ENCODE peak calls at places on chromosomes 3 and 15, in ten cellular contexts. One of them, this sample, is unnamed.

GRCh38 chr3:15758297-15758696 is 39.5 kb downstream of the ANKRD28 start:
- DNase-seq in activated CD4-positive, CD25-positive, alpha-beta regulatory T cell treated with anti-CD3 and anti-CD28 coated beads, Interleukin-2, amount 50 U/mL, for 16 hours: no peak
- DNase-seq in foreskin fibroblast: no peak
- DNase-seq in CD4-positive, CD25-positive, alpha-beta regulatory T cell: no peak
- DNase-seq in GOT3: no peak
- DNase-seq in EL: no peak
- DNase-seq in sciatic nerve: no peak
- DNase-seq in K562: no peak
- DNase-seq in neural crest cell: no peak
- DNase-seq in IMR-90: no peak
- DNase-seq in this sample: no peak

GRCh38 chr3:183178833-183179549 is 16.5 kb upstream of the LAMP3 start:
- DNase-seq in activated CD4-positive, CD25-positive, alpha-beta regulatory T cell treated with anti-CD3 and anti-CD28 coated beads, Interleukin-2, amount 50 U/mL, for 16 hours: no peak
- DNase-seq in foreskin fibroblast: peak
- DNase-seq in CD4-positive, CD25-positive, alpha-beta regulatory T cell: peak
- DNase-seq in GOT3: peak
- DNase-seq in EL: peak
- DNase-seq in sciatic nerve: peak
- DNase-seq in K562: peak
- DNase-seq in neural crest cell: peak
- DNase-seq in IMR-90: no peak
- DNase-seq in this sample: peak

GRCh38 chr15:64982472-64982871 is 7.2 kb downstream of the SPG21 start:
- DNase-seq in activated CD4-positive, CD25-positive, alpha-beta regulatory T cell treated with anti-CD3 and anti-CD28 coated beads, Interleukin-2, amount 50 U/mL, for 16 hours: no peak
- DNase-seq in foreskin fibroblast: peak
- DNase-seq in CD4-positive, CD25-positive, alpha-beta regulatory T cell: no peak
- DNase-seq in GOT3: no peak
- DNase-seq in EL: peak
- DNase-seq in sciatic nerve: no peak
- DNase-seq in K562: no peak
- DNase-seq in neural crest cell: no peak
- DNase-seq in IMR-90: peak
- DNase-seq in this sample: no peak

GRCh38 chr3:50327129-50327528 is 894 bp downstream of the TUSC2 start:
- DNase-seq in activated CD4-positive, CD25-positive, alpha-beta regulatory T cell treated with anti-CD3 and anti-CD28 coated beads, Interleukin-2, amount 50 U/mL, for 16 hours: no peak
- DNase-seq in foreskin fibroblast: no peak
- DNase-seq in CD4-positive, CD25-positive, alpha-beta regulatory T cell: no peak
- DNase-seq in GOT3: no peak
- DNase-seq in EL: no peak
- DNase-seq in sciatic nerve: no peak
- DNase-seq in K562: no peak
- DNase-seq in neural crest cell: no peak
- DNase-seq in IMR-90: no peak
- DNase-seq in this sample: no peak

GRCh38 chr3:171306631-171307030 is 153.6 kb downstream of the TNIK start:
- DNase-seq in activated CD4-positive, CD25-positive, alpha-beta regulatory T cell treated with anti-CD3 and anti-CD28 coated beads, Interleukin-2, amount 50 U/mL, for 16 hours: no peak
- DNase-seq in foreskin fibroblast: peak
- DNase-seq in CD4-positive, CD25-positive, alpha-beta regulatory T cell: no peak
- DNase-seq in GOT3: peak
- DNase-seq in EL: peak
- DNase-seq in sciatic nerve: peak
- DNase-seq in K562: no peak
- DNase-seq in neural crest cell: no peak
- DNase-seq in IMR-90: peak
- DNase-seq in this sample: peak

GRCh38 chr15:85672338-85673097 is 122.2 kb downstream of the KLHL25 start:
- DNase-seq in activated CD4-positive, CD25-positive, alpha-beta regulatory T cell treated with anti-CD3 and anti-CD28 coated beads, Interleukin-2, amount 50 U/mL, for 16 hours: no peak
- DNase-seq in foreskin fibroblast: peak
- DNase-seq in CD4-positive, CD25-positive, alpha-beta regulatory T cell: no peak
- DNase-seq in GOT3: no peak
- DNase-seq in EL: peak
- DNase-seq in sciatic nerve: no peak
- DNase-seq in K562: no peak
- DNase-seq in neural crest cell: no peak
- DNase-seq in IMR-90: peak
- DNase-seq in this sample: peak

GRCh38 chr3:187062526-187063177 is 76.6 kb downstream of the RPL39L start:
- DNase-seq in activated CD4-positive, CD25-positive, alpha-beta regulatory T cell treated with anti-CD3 and anti-CD28 coated beads, Interleukin-2, amount 50 U/mL, for 16 hours: no peak
- DNase-seq in foreskin fibroblast: peak
- DNase-seq in CD4-positive, CD25-positive, alpha-beta regulatory T cell: no peak
- DNase-seq in GOT3: no peak
- DNase-seq in EL: peak
- DNase-seq in sciatic nerve: no peak
- DNase-seq in K562: no peak
- DNase-seq in neural crest cell: no peak
- DNase-seq in IMR-90: peak
- DNase-seq in this sample: peak

GRCh38 chr3:30597131-30597768 is 9.2 kb upstream of the TGFBR2 start:
- DNase-seq in activated CD4-positive, CD25-positive, alpha-beta regulatory T cell treated with anti-CD3 and anti-CD28 coated beads, Interleukin-2, amount 50 U/mL, for 16 hours: no peak
- DNase-seq in foreskin fibroblast: peak
- DNase-seq in CD4-positive, CD25-positive, alpha-beta regulatory T cell: no peak
- DNase-seq in GOT3: no peak
- DNase-seq in EL: peak
- DNase-seq in sciatic nerve: no peak
- DNase-seq in K562: no peak
- DNase-seq in neural crest cell: no peak
- DNase-seq in IMR-90: peak
- DNase-seq in this sample: peak

GRCh38 chr3:49277357-49277723 is 308 bp upstream of the C3orf62 start:
- DNase-seq in activated CD4-positive, CD25-positive, alpha-beta regulatory T cell treated with anti-CD3 and anti-CD28 coated beads, Interleukin-2, amount 50 U/mL, for 16 hours: no peak
- DNase-seq in foreskin fibroblast: no peak
- DNase-seq in CD4-positive, CD25-positive, alpha-beta regulatory T cell: no peak
- DNase-seq in GOT3: no peak
- DNase-seq in EL: no peak
- DNase-seq in sciatic nerve: no peak
- DNase-seq in K562: no peak
- DNase-seq in neural crest cell: no peak
- DNase-seq in IMR-90: no peak
- DNase-seq in this sample: no peak

GRCh38 chr3:48859188-48859587 is 11.5 kb upstream of the PRKAR2A start:
- DNase-seq in activated CD4-positive, CD25-positive, alpha-beta regulatory T cell treated with anti-CD3 and anti-CD28 coated beads, Interleukin-2, amount 50 U/mL, for 16 hours: no peak
- DNase-seq in foreskin fibroblast: no peak
- DNase-seq in CD4-positive, CD25-positive, alpha-beta regulatory T cell: no peak
- DNase-seq in GOT3: no peak
- DNase-seq in EL: no peak
- DNase-seq in sciatic nerve: no peak
- DNase-seq in K562: no peak
- DNase-seq in neural crest cell: no peak
- DNase-seq in IMR-90: no peak
- DNase-seq in this sample: no peak

GRCh38 chr15:100887211-100887913 is 7.7 kb downstream of the ALDH1A3 start:
- DNase-seq in activated CD4-positive, CD25-positive, alpha-beta regulatory T cell treated with anti-CD3 and anti-CD28 coated beads, Interleukin-2, amount 50 U/mL, for 16 hours: no peak
- DNase-seq in foreskin fibroblast: no peak
- DNase-seq in CD4-positive, CD25-positive, alpha-beta regulatory T cell: no peak
- DNase-seq in GOT3: no peak
- DNase-seq in EL: no peak
- DNase-seq in sciatic nerve: peak
- DNase-seq in K562: no peak
- DNase-seq in neural crest cell: no peak
- DNase-seq in IMR-90: no peak
- DNase-seq in this sample: no peak

GRCh38 chr3:188734395-188734794 is 437.4 kb upstream of the TPRG1 start:
- DNase-seq in activated CD4-positive, CD25-positive, alpha-beta regulatory T cell treated with anti-CD3 and anti-CD28 coated beads, Interleukin-2, amount 50 U/mL, for 16 hours: no peak
- DNase-seq in foreskin fibroblast: peak
- DNase-seq in CD4-positive, CD25-positive, alpha-beta regulatory T cell: no peak
- DNase-seq in GOT3: no peak
- DNase-seq in EL: peak
- DNase-seq in sciatic nerve: no peak
- DNase-seq in K562: no peak
- DNase-seq in neural crest cell: no peak
- DNase-seq in IMR-90: no peak
- DNase-seq in this sample: no peak

GRCh38 chr3:15295506-15295905 is 36.9 kb downstream of the SH3BP5 start:
- DNase-seq in activated CD4-positive, CD25-positive, alpha-beta regulatory T cell treated with anti-CD3 and anti-CD28 coated beads, Interleukin-2, amount 50 U/mL, for 16 hours: no peak
- DNase-seq in foreskin fibroblast: peak
- DNase-seq in CD4-positive, CD25-positive, alpha-beta regulatory T cell: no peak
- DNase-seq in GOT3: no peak
- DNase-seq in EL: peak
- DNase-seq in sciatic nerve: peak
- DNase-seq in K562: no peak
- DNase-seq in neural crest cell: no peak
- DNase-seq in IMR-90: no peak
- DNase-seq in this sample: peak

GRCh38 chr15:39400821-39401550 is 179.9 kb upstream of the THBS1 start:
- DNase-seq in activated CD4-positive, CD25-positive, alpha-beta regulatory T cell treated with anti-CD3 and anti-CD28 coated beads, Interleukin-2, amount 50 U/mL, for 16 hours: no peak
- DNase-seq in foreskin fibroblast: no peak
- DNase-seq in CD4-positive, CD25-positive, alpha-beta regulatory T cell: no peak
- DNase-seq in GOT3: no peak
- DNase-seq in EL: peak
- DNase-seq in sciatic nerve: no peak
- DNase-seq in K562: no peak
- DNase-seq in neural crest cell: no peak
- DNase-seq in IMR-90: peak
- DNase-seq in this sample: peak

GRCh38 chr3:71245052-71245488 is 338.5 kb downstream of the FOXP1 start:
- DNase-seq in activated CD4-positive, CD25-positive, alpha-beta regulatory T cell treated with anti-CD3 and anti-CD28 coated beads, Interleukin-2, amount 50 U/mL, for 16 hours: no peak
- DNase-seq in foreskin fibroblast: peak
- DNase-seq in CD4-positive, CD25-positive, alpha-beta regulatory T cell: no peak
- DNase-seq in GOT3: no peak
- DNase-seq in EL: peak
- DNase-seq in sciatic nerve: no peak
- DNase-seq in K562: no peak
- DNase-seq in neural crest cell: no peak
- DNase-seq in IMR-90: peak
- DNase-seq in this sample: peak

GRCh38 chr15:39300451-39301153 is 280.3 kb upstream of the THBS1 start:
- DNase-seq in activated CD4-positive, CD25-positive, alpha-beta regulatory T cell treated with anti-CD3 and anti-CD28 coated beads, Interleukin-2, amount 50 U/mL, for 16 hours: no peak
- DNase-seq in foreskin fibroblast: peak
- DNase-seq in CD4-positive, CD25-positive, alpha-beta regulatory T cell: no peak
- DNase-seq in GOT3: no peak
- DNase-seq in EL: peak
- DNase-seq in sciatic nerve: no peak
- DNase-seq in K562: no peak
- DNase-seq in neural crest cell: no peak
- DNase-seq in IMR-90: peak
- DNase-seq in this sample: peak

GRCh38 chr15:57056357-57056756 is 137.9 kb downstream of the TCF12 start:
- DNase-seq in activated CD4-positive, CD25-positive, alpha-beta regulatory T cell treated with anti-CD3 and anti-CD28 coated beads, Interleukin-2, amount 50 U/mL, for 16 hours: no peak
- DNase-seq in foreskin fibroblast: no peak
- DNase-seq in CD4-positive, CD25-positive, alpha-beta regulatory T cell: no peak
- DNase-seq in GOT3: no peak
- DNase-seq in EL: no peak
- DNase-seq in sciatic nerve: no peak
- DNase-seq in K562: no peak
- DNase-seq in neural crest cell: no peak
- DNase-seq in IMR-90: no peak
- DNase-seq in this sample: no peak

GRCh38 chr15:98386594-98386993 is 261.7 kb upstream of the IGF1R start:
- DNase-seq in activated CD4-positive, CD25-positive, alpha-beta regulatory T cell treated with anti-CD3 and anti-CD28 coated beads, Interleukin-2, amount 50 U/mL, for 16 hours: no peak
- DNase-seq in foreskin fibroblast: no peak
- DNase-seq in CD4-positive, CD25-positive, alpha-beta regulatory T cell: no peak
- DNase-seq in GOT3: no peak
- DNase-seq in EL: no peak
- DNase-seq in sciatic nerve: no peak
- DNase-seq in K562: no peak
- DNase-seq in neural crest cell: no peak
- DNase-seq in IMR-90: no peak
- DNase-seq in this sample: no peak

GRCh38 chr15:69954726-69955125 is 143.0 kb downstream of the TLE3 start:
- DNase-seq in activated CD4-positive, CD25-positive, alpha-beta regulatory T cell treated with anti-CD3 and anti-CD28 coated beads, Interleukin-2, amount 50 U/mL, for 16 hours: no peak
- DNase-seq in foreskin fibroblast: no peak
- DNase-seq in CD4-positive, CD25-positive, alpha-beta regulatory T cell: no peak
- DNase-seq in GOT3: no peak
- DNase-seq in EL: no peak
- DNase-seq in sciatic nerve: no peak
- DNase-seq in K562: no peak
- DNase-seq in neural crest cell: no peak
- DNase-seq in IMR-90: no peak
- DNase-seq in this sample: no peak

GRCh38 chr3:139117136-139117675 is 72.5 kb upstream of the PRR23C start:
- DNase-seq in activated CD4-positive, CD25-positive, alpha-beta regulatory T cell treated with anti-CD3 and anti-CD28 coated beads, Interleukin-2, amount 50 U/mL, for 16 hours: no peak
- DNase-seq in foreskin fibroblast: peak
- DNase-seq in CD4-positive, CD25-positive, alpha-beta regulatory T cell: no peak
- DNase-seq in GOT3: no peak
- DNase-seq in EL: peak
- DNase-seq in sciatic nerve: no peak
- DNase-seq in K562: no peak
- DNase-seq in neural crest cell: no peak
- DNase-seq in IMR-90: peak
- DNase-seq in this sample: no peak

GRCh38 chr15:98765610-98766009 is 117.3 kb downstream of the IGF1R start:
- DNase-seq in activated CD4-positive, CD25-positive, alpha-beta regulatory T cell treated with anti-CD3 and anti-CD28 coated beads, Interleukin-2, amount 50 U/mL, for 16 hours: no peak
- DNase-seq in foreskin fibroblast: no peak
- DNase-seq in CD4-positive, CD25-positive, alpha-beta regulatory T cell: no peak
- DNase-seq in GOT3: no peak
- DNase-seq in EL: no peak
- DNase-seq in sciatic nerve: no peak
- DNase-seq in K562: no peak
- DNase-seq in neural crest cell: no peak
- DNase-seq in IMR-90: no peak
- DNase-seq in this sample: no peak

GRCh38 chr3:124429129-124429815 is 301.0 kb upstream of the UMPS start:
- DNase-seq in activated CD4-positive, CD25-positive, alpha-beta regulatory T cell treated with anti-CD3 and anti-CD28 coated beads, Interleukin-2, amount 50 U/mL, for 16 hours: no peak
- DNase-seq in foreskin fibroblast: peak
- DNase-seq in CD4-positive, CD25-positive, alpha-beta regulatory T cell: no peak
- DNase-seq in GOT3: no peak
- DNase-seq in EL: peak
- DNase-seq in sciatic nerve: no peak
- DNase-seq in K562: no peak
- DNase-seq in neural crest cell: no peak
- DNase-seq in IMR-90: peak
- DNase-seq in this sample: peak

GRCh38 chr15:64877435-64877834 is 34.3 kb upstream of the ANKDD1A start:
- DNase-seq in activated CD4-positive, CD25-positive, alpha-beta regulatory T cell treated with anti-CD3 and anti-CD28 coated beads, Interleukin-2, amount 50 U/mL, for 16 hours: no peak
- DNase-seq in foreskin fibroblast: peak
- DNase-seq in CD4-positive, CD25-positive, alpha-beta regulatory T cell: no peak
- DNase-seq in GOT3: no peak
- DNase-seq in EL: peak
- DNase-seq in sciatic nerve: peak
- DNase-seq in K562: no peak
- DNase-seq in neural crest cell: no peak
- DNase-seq in IMR-90: no peak
- DNase-seq in this sample: peak

GRCh38 chr3:45065373-45065720 is 39.2 kb downstream of the CLEC3B start:
- DNase-seq in activated CD4-positive, CD25-positive, alpha-beta regulatory T cell treated with anti-CD3 and anti-CD28 coated beads, Interleukin-2, amount 50 U/mL, for 16 hours: no peak
- DNase-seq in foreskin fibroblast: no peak
- DNase-seq in CD4-positive, CD25-positive, alpha-beta regulatory T cell: no peak
- DNase-seq in GOT3: no peak
- DNase-seq in EL: no peak
- DNase-seq in sciatic nerve: no peak
- DNase-seq in K562: no peak
- DNase-seq in neural crest cell: no peak
- DNase-seq in IMR-90: no peak
- DNase-seq in this sample: no peak

GRCh38 chr3:50264389-50264963 is 4.5 kb upstream of the SEMA3B start:
- DNase-seq in activated CD4-positive, CD25-positive, alpha-beta regulatory T cell treated with anti-CD3 and anti-CD28 coated beads, Interleukin-2, amount 50 U/mL, for 16 hours: no peak
- DNase-seq in foreskin fibroblast: peak
- DNase-seq in CD4-positive, CD25-positive, alpha-beta regulatory T cell: no peak
- DNase-seq in GOT3: peak
- DNase-seq in EL: peak
- DNase-seq in sciatic nerve: peak
- DNase-seq in K562: peak
- DNase-seq in neural crest cell: peak
- DNase-seq in IMR-90: peak
- DNase-seq in this sample: peak

GRCh38 chr3:197269024-197269423 is 29.4 kb downstream of the DLG1 start:
- DNase-seq in activated CD4-positive, CD25-positive, alpha-beta regulatory T cell treated with anti-CD3 and anti-CD28 coated beads, Interleukin-2, amount 50 U/mL, for 16 hours: no peak
- DNase-seq in foreskin fibroblast: no peak
- DNase-seq in CD4-positive, CD25-positive, alpha-beta regulatory T cell: no peak
- DNase-seq in GOT3: no peak
- DNase-seq in EL: no peak
- DNase-seq in sciatic nerve: no peak
- DNase-seq in K562: no peak
- DNase-seq in neural crest cell: no peak
- DNase-seq in IMR-90: no peak
- DNase-seq in this sample: no peak

GRCh38 chr3:105367063-105367405 is 325 bp downstream of the ALCAM start:
- DNase-seq in activated CD4-positive, CD25-positive, alpha-beta regulatory T cell treated with anti-CD3 and anti-CD28 coated beads, Interleukin-2, amount 50 U/mL, for 16 hours: no peak
- DNase-seq in foreskin fibroblast: peak
- DNase-seq in CD4-positive, CD25-positive, alpha-beta regulatory T cell: no peak
- DNase-seq in GOT3: no peak
- DNase-seq in EL: peak
- DNase-seq in sciatic nerve: peak
- DNase-seq in K562: no peak
- DNase-seq in neural crest cell: peak
- DNase-seq in IMR-90: no peak
- DNase-seq in this sample: peak

GRCh38 chr3:49724586-49724985 is 835 bp upstream of the GMPPB start:
- DNase-seq in activated CD4-positive, CD25-positive, alpha-beta regulatory T cell treated with anti-CD3 and anti-CD28 coated beads, Interleukin-2, amount 50 U/mL, for 16 hours: no peak
- DNase-seq in foreskin fibroblast: peak
- DNase-seq in CD4-positive, CD25-positive, alpha-beta regulatory T cell: no peak
- DNase-seq in GOT3: no peak
- DNase-seq in EL: no peak
- DNase-seq in sciatic nerve: peak
- DNase-seq in K562: no peak
- DNase-seq in neural crest cell: no peak
- DNase-seq in IMR-90: peak
- DNase-seq in this sample: no peak

This sample was measured in AG20443.